ENCODE peak calls at places on chromosome 1, in four cellular contexts. One of them, this sample, is unnamed.

GRCh38 chr1:21153336-21153735 is 23.4 kb downstream of the EIF4G3 start:
- DNase-seq in fibroblast of lung: no peak
- DNase-seq in pancreas: no peak
- DNase-seq in A172: no peak
- DNase-seq in this sample: no peak

GRCh38 chr1:31669786-31670582 is 25.3 kb upstream of the PEF1 start:
- DNase-seq in pancreas: peak
- DNase-seq in A172: peak
- DNase-seq in fibroblast of lung: peak
- DNase-seq in this sample: peak

GRCh38 chr1:8571200-8571984 is 246.0 kb downstream of the RERE start:
- DNase-seq in fibroblast of lung: peak
- DNase-seq in pancreas: peak
- DNase-seq in A172: peak
- DNase-seq in this sample: no peak

GRCh38 chr1:93471911-93472310 is 24.0 kb downstream of the FNBP1L start:
- DNase-seq in pancreas: no peak
- DNase-seq in fibroblast of lung: peak
- DNase-seq in A172: peak
- DNase-seq in this sample: no peak

GRCh38 chr1:228986093-228986904 is 251.0 kb downstream of the RHOU start:
- DNase-seq in pancreas: no peak
- DNase-seq in A172: no peak
- DNase-seq in fibroblast of lung: peak
- DNase-seq in this sample: peak

GRCh38 chr1:156172696-156173470 is 19.5 kb downstream of the SEMA4A start:
- DNase-seq in fibroblast of lung: no peak
- DNase-seq in pancreas: no peak
- DNase-seq in A172: no peak
- DNase-seq in this sample: no peak

GRCh38 chr1:3456449-3456963 is 2.0 kb downstream of the ARHGEF16 start:
- DNase-seq in fibroblast of lung: no peak
- DNase-seq in pancreas: no peak
- DNase-seq in A172: no peak
- DNase-seq in this sample: no peak

GRCh38 chr1:226474443-226475111 is 66.7 kb upstream of the PARP1 start:
- DNase-seq in pancreas: no peak
- DNase-seq in A172: no peak
- DNase-seq in fibroblast of lung: no peak
- DNase-seq in this sample: no peak

GRCh38 chr1:230427981-230428380 is 1.8 kb upstream of the PGBD5 start:
- DNase-seq in pancreas: no peak
- DNase-seq in A172: no peak
- DNase-seq in fibroblast of lung: no peak
- DNase-seq in this sample: no peak

GRCh38 chr1:148362141-148362929 is 120.8 kb downstream of the PPIAL4G start:
- DNase-seq in A172: no peak
- DNase-seq in fibroblast of lung: peak
- DNase-seq in pancreas: no peak
- DNase-seq in this sample: no peak

GRCh38 chr1:218659911-218660677 is 315.0 kb downstream of the TGFB2 start:
- DNase-seq in pancreas: no peak
- DNase-seq in fibroblast of lung: peak
- DNase-seq in A172: peak
- DNase-seq in this sample: no peak

GRCh38 chr1:42816600-42817439 is at the start of the genes ERMAP and SVBP:
- DNase-seq in A172: peak
- DNase-seq in pancreas: peak
- DNase-seq in fibroblast of lung: peak
- DNase-seq in this sample: peak

GRCh38 chr1:36737767-36738166 is 255.1 kb upstream of the CSF3R start:
- DNase-seq in fibroblast of lung: no peak
- DNase-seq in A172: no peak
- DNase-seq in pancreas: no peak
- DNase-seq in this sample: no peak

GRCh38 chr1:201362906-201363305 is 14.6 kb downstream of the TNNT2 start:
- DNase-seq in pancreas: no peak
- DNase-seq in fibroblast of lung: no peak
- DNase-seq in A172: no peak
- DNase-seq in this sample: peak

This sample was measured in heart left ventricle.